ENCODE peak calls at places on chromosomes 12 and 14, in four cellular contexts. O is SK-N-SH, Q is HepG2, M is GM12878. P is an unnamed sample.
A peak's percentile ranks its signal among the peaks of the same experiment; 100 is the strongest.

GRCh38 chr12:3530548-3530947 is 39.5 kb downstream of the PRMT8 start:
- DNase-seq in O (no peak), Q (no peak), M (no peak), P (no peak)

GRCh38 chr14:93964820-93965286 is 11.5 kb downstream of the ASB2 start:
- DNase-seq in O (no peak), Q (no peak), M (no peak), P (no peak)

GRCh38 chr14:99506269-99506668 is 25.1 kb downstream of the CCNK start:
- DNase-seq in O (no peak), Q (no peak), M (no peak), P (no peak)

GRCh38 chr12:52585951-52586350 is 12.3 kb upstream of the KRT74 start:
- DNase-seq in O (no peak), Q (no peak), M (no peak), P (no peak)

GRCh38 chr12:40723001-40723400 is 30.8 kb downstream of the CNTN1 start:
- DNase-seq in O (no peak), Q (no peak), M (no peak), P (no peak)

GRCh38 chr12:69988601-69989194 is 163.7 kb downstream of the MYRFL start:
- DNase-seq in O (no peak), Q (no peak), M (no peak), P (no peak)

GRCh38 chr12:27176765-27177164 is 67.3 kb upstream of the STK38L start:
- DNase-seq in O (no peak), Q (no peak), M (no peak), P (no peak)

GRCh38 chr14:61260939-61261776 is 20.0 kb downstream of the TMEM30B start:
- DNase-seq in O (no peak), Q (peak; percentile 13), M (no peak), P (no peak)

GRCh38 chr14:58796636-58797429 is 159.1 kb downstream of the DACT1 start:
- DNase-seq in O (no peak), Q (no peak), M (peak; percentile 88), P (peak; percentile 27)

GRCh38 chr12:49562233-49562632 is 5.7 kb downstream of the MCRS1 start:
- DNase-seq in O (no peak), Q (no peak), M (no peak), P (no peak)

GRCh38 chr14:61203059-61203753 is 77.9 kb downstream of the TMEM30B start:
- DNase-seq in O (no peak), Q (no peak), M (no peak), P (no peak)

GRCh38 chr14:104111301-104112112 is 26.0 kb downstream of the ASPG start:
- DNase-seq in O (no peak), Q (no peak), M (no peak), P (no peak)

GRCh38 chr14:59918824-59919581 is 941 bp upstream of the LRRC9 start:
- DNase-seq in O (peak; percentile 56), Q (peak; percentile 32), M (no peak), P (peak; percentile 59)

GRCh38 chr12:77796775-77797174 is 33.9 kb upstream of the NAV3 start:
- DNase-seq in O (no peak), Q (no peak), M (no peak), P (no peak)

GRCh38 chr14:55313480-55313879 is 42.3 kb downstream of the FBXO34 start:
- DNase-seq in O (no peak), Q (no peak), M (no peak), P (no peak)

GRCh38 chr14:32077081-32078029 is at the start of gene ARHGAP5:
- DNase-seq in O (peak; percentile 76), Q (peak; percentile 58), M (no peak), P (no peak)

GRCh38 chr14:104682107-104682593 is 7.3 kb upstream of the INF2 start:
- DNase-seq in O (peak; percentile 81), Q (no peak), M (no peak), P (no peak)

GRCh38 chr12:103829092-103829491 is 11.9 kb downstream of the NT5DC3 start:
- DNase-seq in O (no peak), Q (no peak), M (no peak), P (no peak)

GRCh38 chr14:92848941-92849340 is 54.8 kb downstream of the GOLGA5 start:
- DNase-seq in O (peak; percentile 25), Q (no peak), M (no peak), P (no peak)

GRCh38 chr14:30855345-30856037 is 18.9 kb upstream of the COCH start:
- DNase-seq in O (no peak), Q (no peak), M (no peak), P (no peak)

GRCh38 chr12:114483996-114484395 is 78.1 kb upstream of the TBX5 start:
- DNase-seq in O (no peak), Q (no peak), M (no peak), P (no peak)

GRCh38 chr14:33406766-33407165 is 468.1 kb downstream of the NPAS3 start:
- DNase-seq in O (no peak), Q (no peak), M (no peak), P (no peak)

GRCh38 chr14:98234208-98234607 is 1037.8 kb downstream of the BCL11B start:
- DNase-seq in O (no peak), Q (no peak), M (no peak), P (no peak)

DNA sequence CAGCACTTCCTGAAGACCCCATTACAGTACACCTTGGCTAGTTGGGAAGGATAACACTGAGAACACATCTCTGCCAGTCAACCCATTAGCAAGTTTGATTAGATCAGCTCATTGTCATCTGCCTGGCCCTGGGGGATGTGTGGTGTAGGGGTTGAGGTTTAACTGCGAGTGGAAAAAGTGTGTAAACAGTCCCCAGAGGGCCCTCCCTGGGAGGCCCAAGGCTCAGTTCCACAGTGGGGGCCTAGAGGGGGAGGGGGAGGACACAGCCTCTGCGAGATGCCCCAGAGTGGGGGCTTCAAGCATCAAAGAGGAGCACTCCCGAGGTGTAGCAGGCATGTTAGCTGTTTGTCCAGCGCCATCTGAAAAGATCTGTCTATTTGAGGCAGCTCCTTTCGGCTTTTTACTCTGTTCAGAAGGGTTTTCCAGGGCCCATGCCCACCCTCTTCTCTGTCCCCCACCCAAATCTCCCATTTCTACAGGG is 344 bp downstream of the LPAR5 start:
- DNase-seq in O (peak; percentile 73), Q (no peak), M (no peak), P (no peak)
- TF ChIP-seq JUND in O (no peak), Q (no peak), M (peak; percentile 91), P (no peak)

GRCh38 chr12:65854629-65855028 is 30.3 kb downstream of the HMGA2 start:
- DNase-seq in O (no peak), Q (peak; percentile 39), M (no peak), P (no peak)
- TF ChIP-seq JUND in O (no peak), Q (no peak), M (no peak), P (no peak)

GRCh38 chr14:34824826-34825225 is 50.3 kb downstream of the BAZ1A start:
- DNase-seq in O (no peak), Q (no peak), M (no peak), P (no peak)
- TF ChIP-seq JUND in O (no peak), Q (no peak), M (no peak), P (no peak)

GRCh38 chr12:29792853-29793252 is 9.1 kb upstream of the TMTC1 start:
- DNase-seq in O (no peak), Q (no peak), M (no peak), P (no peak)
- TF ChIP-seq JUND in O (no peak), Q (no peak), M (no peak), P (no peak)

DNA sequence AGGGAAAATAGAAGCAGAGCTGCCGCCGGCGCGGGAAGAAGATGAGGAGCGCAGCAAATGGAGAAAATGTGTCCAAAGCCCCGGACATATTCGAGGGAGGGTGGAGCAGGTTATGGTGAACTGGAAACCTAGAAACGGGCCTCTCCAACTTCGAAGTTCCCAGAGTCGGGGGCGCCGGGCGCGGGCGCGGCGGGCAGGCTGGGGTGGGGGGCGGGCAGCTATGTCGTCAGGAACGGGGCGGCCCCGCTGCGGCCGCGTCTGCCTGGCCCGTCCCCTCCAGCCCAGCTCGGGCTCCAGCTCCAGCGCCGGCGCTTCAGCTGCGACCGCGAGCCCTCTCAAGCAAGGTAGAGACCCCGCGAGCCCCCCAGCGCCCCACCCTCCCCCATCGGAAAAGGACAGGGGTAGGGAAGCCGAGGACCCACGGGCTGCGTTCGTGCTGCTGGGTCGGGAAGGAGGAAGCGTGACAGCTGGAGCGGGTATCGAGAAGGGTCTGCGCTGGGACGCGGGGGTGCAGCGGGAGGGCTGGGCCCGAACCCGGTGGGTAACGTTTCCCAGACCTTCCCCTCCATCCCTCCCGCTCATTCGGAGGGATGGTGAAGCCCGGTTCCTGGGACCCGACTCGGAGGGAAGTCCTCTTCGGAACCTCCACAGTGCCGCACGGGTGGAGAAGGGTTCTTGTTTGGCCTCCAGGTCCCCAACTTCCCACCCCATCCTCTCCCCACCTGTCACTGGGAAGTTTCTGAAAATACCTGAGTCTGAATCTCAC is 1.0 kb downstream of the DGKA start:
- DNase-seq in O (peak; percentile 88), Q (no peak), M (no peak), P (peak; percentile 46)
- TF ChIP-seq JUND in O (no peak), Q (no peak), M (no peak), P (no peak)

GRCh38 chr12:5243014-5243413 is 188.9 kb upstream of the NTF3 start:
- DNase-seq in O (no peak), Q (no peak), M (no peak), P (no peak)

GRCh38 chr12:5242440-5242839 is 189.5 kb upstream of the NTF3 start:
- DNase-seq in O (no peak), Q (no peak), M (no peak), P (no peak)

GRCh38 chr12:5247144-5247543 is 184.8 kb upstream of the NTF3 start:
- DNase-seq in O (no peak), Q (no peak), M (no peak), P (no peak)

GRCh38 chr12:5246196-5246595 is 185.7 kb upstream of the NTF3 start:
- DNase-seq in O (no peak), Q (no peak), M (no peak), P (no peak)

DNA sequence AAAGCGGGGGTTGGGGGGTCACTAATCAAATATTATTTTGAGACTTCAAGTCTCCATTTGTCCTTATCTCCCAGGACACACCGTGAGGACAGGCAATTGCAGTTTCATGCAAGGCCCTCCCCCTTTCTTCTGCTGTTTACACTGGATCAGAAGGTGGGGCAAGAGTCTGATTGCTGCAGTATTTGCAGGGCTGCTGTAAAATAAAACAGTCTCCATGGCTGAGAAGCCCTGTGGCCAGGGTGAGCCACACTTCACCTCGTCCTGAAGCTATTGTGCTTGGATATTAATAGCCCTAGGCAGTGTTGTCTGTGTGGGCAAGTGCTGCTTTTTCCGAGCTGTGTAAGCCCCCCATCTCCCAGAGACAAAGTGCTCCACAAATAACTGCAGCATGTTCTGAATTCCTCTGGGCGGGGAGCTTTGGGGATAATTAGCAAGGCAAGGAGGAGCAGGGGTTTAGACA is 187.4 kb upstream of the NTF3 start:
- DNase-seq in O (no peak), Q (no peak), M (no peak), P (no peak)
- TF ChIP-seq JUND in O (no peak), Q (no peak), M (no peak), P (no peak)

GRCh38 chr14:75399819-75400678 is 27.8 kb upstream of the JDP2 start:
- DNase-seq in O (peak; percentile 60), Q (no peak), M (no peak), P (peak; percentile 58)
- TF ChIP-seq JUND in O (peak; percentile 19), Q (no peak), M (no peak), P (no peak)

GRCh38 chr14:83827383-83827782 is 1702.6 kb upstream of the FLRT2 start:
- DNase-seq in O (no peak), Q (no peak), M (no peak), P (no peak)
- TF ChIP-seq JUND in O (no peak), Q (no peak), M (no peak), P (no peak)

P was measured in T47D.